ENCODE peak calls at places on chromosomes 5 and 9, in four cellular contexts. B is Kasumi-1, F is dermis blood vessel endothelial cell, G is cerebellum. T is an unnamed sample.

GRCh38 chr9:114280636-114281315 is 42.1 kb upstream of the ORM1 start:
- DNase-seq in B (no peak), F (peak), G (no peak), T (peak)

GRCh38 chr5:84430863-84431663 is 46.4 kb upstream of the EDIL3 start:
- DNase-seq in B (no peak), F (peak), G (no peak), T (peak)

GRCh38 chr5:103362211-103362610 is 103.6 kb downstream of the MACIR start:
- DNase-seq in B (no peak), F (no peak), G (no peak), T (no peak)

GRCh38 chr9:94922691-94923107 is 196.2 kb downstream of the AOPEP start:
- DNase-seq in B (no peak), F (no peak), G (peak), T (peak)

GRCh38 chr9:93059097-93059959 is 827 bp downstream of the SUSD3 start:
- DNase-seq in B (peak), F (no peak), G (no peak), T (no peak)

GRCh38 chr9:111657051-111657450 is 4.4 kb upstream of the GNG10 start:
- DNase-seq in B (no peak), F (peak), G (no peak), T (no peak)

GRCh38 chr5:167271061-167271460 is 1020.4 kb upstream of the WWC1 start:
- DNase-seq in B (no peak), F (no peak), G (peak), T (no peak)

GRCh38 chr9:117412841-117413240 is 2.0 kb downstream of the ASTN2 start:
- DNase-seq in B (no peak), F (no peak), G (peak), T (no peak)

GRCh38 chr5:131068893-131069643 is 96.0 kb downstream of the HINT1 start:
- DNase-seq in B (peak), F (no peak), G (no peak), T (no peak)

GRCh38 chr9:129703667-129704355 is 38.4 kb downstream of the PRRX2 start:
- DNase-seq in B (no peak), F (peak), G (no peak), T (peak)

GRCh38 chr9:10701906-10702305 is 89.1 kb upstream of the PTPRD start:
- DNase-seq in B (no peak), F (no peak), G (no peak), T (no peak)

GRCh38 chr9:90344013-90344412 is 298.6 kb downstream of the DIRAS2 start:
- DNase-seq in B (no peak), F (no peak), G (no peak), T (no peak)

GRCh38 chr9:69971643-69972449 is 71.8 kb upstream of the MAMDC2 start:
- DNase-seq in B (peak), F (peak), G (peak), T (peak)

GRCh38 chr5:104189909-104190308 is 627.3 kb upstream of the NUDT12 start:
- DNase-seq in B (peak), F (peak), G (no peak), T (no peak)

GRCh38 chr5:43231977-43232376 is 40.0 kb downstream of the NIM1K start:
- DNase-seq in B (no peak), F (peak), G (no peak), T (peak)

GRCh38 chr9:135101926-135102325 is 14.5 kb downstream of the OLFM1 start:
- DNase-seq in B (no peak), F (no peak), G (no peak), T (no peak)

GRCh38 chr9:82601272-82601835 is 461.6 kb downstream of the RASEF start:
- DNase-seq in B (no peak), F (no peak), G (no peak), T (no peak)

GRCh38 chr9:36833954-36834353 is 200.1 kb downstream of the PAX5 start:
- DNase-seq in B (no peak), F (no peak), G (no peak), T (no peak)

GRCh38 chr5:67971223-67971830 is 244.2 kb upstream of the PIK3R1 start:
- DNase-seq in B (peak), F (no peak), G (no peak), T (no peak)

GRCh38 chr9:129617167-129617566 is 3.7 kb downstream of the C9orf50 start:
- DNase-seq in B (peak), F (peak), G (no peak), T (peak)

GRCh38 chr5:151671979-151672378 is 14.7 kb downstream of the SPARC start:
- DNase-seq in B (no peak), F (peak), G (no peak), T (peak)

GRCh38 chr5:63175850-63176249 is 597.2 kb downstream of the LRRC70 start:
- DNase-seq in B (no peak), F (no peak), G (no peak), T (no peak)

GRCh38 chr9:123807241-123807640 is 122.7 kb downstream of the DENND1A start:
- DNase-seq in B (no peak), F (no peak), G (no peak), T (no peak)

GRCh38 chr5:60754495-60754894 is 54.5 kb upstream of the DEPDC1B start:
- DNase-seq in B (no peak), F (no peak), G (no peak), T (no peak)

GRCh38 chr5:19048750-19049149 is 939.2 kb downstream of the CDH18 start:
- DNase-seq in B (no peak), F (no peak), G (no peak), T (no peak)

GRCh38 chr5:178304016-178304415 is 71.4 kb upstream of the PHYKPL start:
- DNase-seq in B (no peak), F (no peak), G (no peak), T (no peak)

GRCh38 chr9:97848582-97849237 is 4.3 kb upstream of the FOXE1 start:
- DNase-seq in B (no peak), F (no peak), G (no peak), T (peak)